ENCODE peak calls at places on chromosomes 12 and 14, in eight cellular contexts. One of them, this sample, is unnamed. For H3K4me1, the result is how much of the 10 kb centered on the place peaks cover.

GRCh38 chr12:67940780-67941243 is 48.4 kb upstream of the IFNG-AS1 start:
- DNase-seq in CD4-positive, CD25-positive, alpha-beta regulatory T cell: no peak
- DNase-seq in psoas muscle: no peak
- DNase-seq in GM23248: peak
- DNase-seq in cardiac muscle cell: peak
- DNase-seq in right lobe of liver: no peak
- DNase-seq in heart right ventricle: no peak
- DNase-seq in adrenal gland: no peak
- DNase-seq in this sample: no peak

GRCh38 chr12:110279561-110279960 is 1.5 kb upstream of the ATP2A2 start:
- DNase-seq in CD4-positive, CD25-positive, alpha-beta regulatory T cell: no peak
- DNase-seq in heart right ventricle: no peak
- DNase-seq in GM23248: no peak
- DNase-seq in psoas muscle: no peak
- DNase-seq in adrenal gland: no peak
- DNase-seq in cardiac muscle cell: no peak
- DNase-seq in right lobe of liver: no peak
- DNase-seq in this sample: no peak

GRCh38 chr12:50166776-50167025 is 468 bp downstream of the CERS5 start:
- DNase-seq in CD4-positive, CD25-positive, alpha-beta regulatory T cell: no peak
- DNase-seq in GM23248: peak
- DNase-seq in psoas muscle: peak
- DNase-seq in right lobe of liver: no peak
- DNase-seq in heart right ventricle: no peak
- DNase-seq in cardiac muscle cell: no peak
- DNase-seq in adrenal gland: peak
- DNase-seq in this sample: peak

GRCh38 chr14:60756847-60757246 is 22.3 kb downstream of the MNAT1 start:
- DNase-seq in CD4-positive, CD25-positive, alpha-beta regulatory T cell: no peak
- DNase-seq in psoas muscle: no peak
- DNase-seq in GM23248: peak
- DNase-seq in heart right ventricle: no peak
- DNase-seq in right lobe of liver: no peak
- DNase-seq in cardiac muscle cell: peak
- DNase-seq in adrenal gland: no peak
- DNase-seq in this sample: no peak

GRCh38 chr12:13124661-13125505 is 21.4 kb upstream of the GSG1 start:
- DNase-seq in heart right ventricle: no peak
- DNase-seq in adrenal gland: no peak
- DNase-seq in psoas muscle: no peak
- DNase-seq in CD4-positive, CD25-positive, alpha-beta regulatory T cell: no peak
- DNase-seq in GM23248: peak
- DNase-seq in right lobe of liver: no peak
- DNase-seq in cardiac muscle cell: peak
- DNase-seq in this sample: no peak

GRCh38 chr12:50070314-50071060 is 13.1 kb downstream of the ASIC1 start:
- DNase-seq in adrenal gland: peak
- DNase-seq in CD4-positive, CD25-positive, alpha-beta regulatory T cell: peak
- DNase-seq in psoas muscle: peak
- DNase-seq in heart right ventricle: peak
- DNase-seq in right lobe of liver: peak
- DNase-seq in cardiac muscle cell: peak
- DNase-seq in GM23248: peak
- DNase-seq in this sample: peak

GRCh38 chr12:32698285-32698684 is 19.2 kb downstream of the DNM1L start:
- DNase-seq in cardiac muscle cell: no peak
- DNase-seq in right lobe of liver: no peak
- DNase-seq in psoas muscle: no peak
- DNase-seq in heart right ventricle: no peak
- DNase-seq in adrenal gland: no peak
- DNase-seq in CD4-positive, CD25-positive, alpha-beta regulatory T cell: no peak
- DNase-seq in GM23248: no peak
- DNase-seq in this sample: no peak

GRCh38 chr12:112788205-112788604 is 3.3 kb upstream of the RPH3A start:
- DNase-seq in right lobe of liver: no peak
- DNase-seq in CD4-positive, CD25-positive, alpha-beta regulatory T cell: no peak
- DNase-seq in cardiac muscle cell: no peak
- DNase-seq in GM23248: no peak
- DNase-seq in psoas muscle: no peak
- DNase-seq in heart right ventricle: no peak
- DNase-seq in adrenal gland: no peak
- DNase-seq in this sample: no peak

GRCh38 chr12:3542911-3543310 is 51.9 kb downstream of the PRMT8 start:
- DNase-seq in adrenal gland: no peak
- DNase-seq in cardiac muscle cell: peak
- DNase-seq in psoas muscle: no peak
- DNase-seq in GM23248: no peak
- DNase-seq in right lobe of liver: no peak
- DNase-seq in heart right ventricle: no peak
- DNase-seq in CD4-positive, CD25-positive, alpha-beta regulatory T cell: no peak
- DNase-seq in this sample: no peak

GRCh38 chr12:67276469-67276868 is 7.3 kb downstream of the CAND1 start:
- DNase-seq in right lobe of liver: no peak
- DNase-seq in heart right ventricle: no peak
- DNase-seq in cardiac muscle cell: no peak
- DNase-seq in adrenal gland: no peak
- DNase-seq in psoas muscle: no peak
- DNase-seq in CD4-positive, CD25-positive, alpha-beta regulatory T cell: no peak
- DNase-seq in GM23248: peak
- DNase-seq in this sample: no peak

GRCh38 chr12:132501189-132501940 is 11.4 kb downstream of the FBRSL1 start:
- DNase-seq in cardiac muscle cell: no peak
- DNase-seq in heart right ventricle: no peak
- DNase-seq in GM23248: no peak
- DNase-seq in psoas muscle: no peak
- DNase-seq in right lobe of liver: no peak
- DNase-seq in CD4-positive, CD25-positive, alpha-beta regulatory T cell: no peak
- DNase-seq in adrenal gland: no peak
- DNase-seq in this sample: no peak
- H3K4me1 ChIP-seq in cardiac muscle cell: under half
- H3K4me1 ChIP-seq in heart right ventricle: half or more
- H3K4me1 ChIP-seq in GM23248: under half
- H3K4me1 ChIP-seq in psoas muscle: half or more
- H3K4me1 ChIP-seq in right lobe of liver: under half
- H3K4me1 ChIP-seq in CD4-positive, CD25-positive, alpha-beta regulatory T cell: half or more
- H3K4me1 ChIP-seq in adrenal gland: half or more
- H3K4me1 ChIP-seq in this sample: under half

GRCh38 chr14:100648474-100649172 is 61.4 kb upstream of the BEGAIN start:
- DNase-seq in heart right ventricle: no peak
- DNase-seq in cardiac muscle cell: no peak
- DNase-seq in right lobe of liver: no peak
- DNase-seq in psoas muscle: no peak
- DNase-seq in adrenal gland: no peak
- DNase-seq in CD4-positive, CD25-positive, alpha-beta regulatory T cell: no peak
- DNase-seq in GM23248: no peak
- DNase-seq in this sample: no peak

GRCh38 chr14:100645986-100646314 is 58.7 kb upstream of the BEGAIN start:
- DNase-seq in GM23248: no peak
- DNase-seq in right lobe of liver: no peak
- DNase-seq in adrenal gland: no peak
- DNase-seq in psoas muscle: no peak
- DNase-seq in cardiac muscle cell: no peak
- DNase-seq in heart right ventricle: no peak
- DNase-seq in CD4-positive, CD25-positive, alpha-beta regulatory T cell: no peak
- DNase-seq in this sample: no peak

GRCh38 chr14:100652739-100653138 is 65.5 kb upstream of the BEGAIN start:
- DNase-seq in adrenal gland: no peak
- DNase-seq in CD4-positive, CD25-positive, alpha-beta regulatory T cell: no peak
- DNase-seq in right lobe of liver: no peak
- DNase-seq in psoas muscle: no peak
- DNase-seq in cardiac muscle cell: no peak
- DNase-seq in heart right ventricle: no peak
- DNase-seq in GM23248: no peak
- DNase-seq in this sample: no peak

GRCh38 chr14:100651999-100652508 is 64.8 kb upstream of the BEGAIN start:
- DNase-seq in heart right ventricle: no peak
- DNase-seq in GM23248: peak
- DNase-seq in adrenal gland: peak
- DNase-seq in right lobe of liver: no peak
- DNase-seq in CD4-positive, CD25-positive, alpha-beta regulatory T cell: no peak
- DNase-seq in cardiac muscle cell: no peak
- DNase-seq in psoas muscle: peak
- DNase-seq in this sample: no peak

GRCh38 chr14:100649173-100649519 is 61.9 kb upstream of the BEGAIN start:
- DNase-seq in GM23248: peak
- DNase-seq in psoas muscle: no peak
- DNase-seq in right lobe of liver: no peak
- DNase-seq in adrenal gland: no peak
- DNase-seq in CD4-positive, CD25-positive, alpha-beta regulatory T cell: no peak
- DNase-seq in heart right ventricle: no peak
- DNase-seq in cardiac muscle cell: peak
- DNase-seq in this sample: no peak
- H3K27ac ChIP-seq in GM23248: no peak
- H3K27ac ChIP-seq in psoas muscle: no peak
- H3K27ac ChIP-seq in right lobe of liver: peak
- H3K27ac ChIP-seq in adrenal gland: no peak
- H3K27ac ChIP-seq in CD4-positive, CD25-positive, alpha-beta regulatory T cell: no peak
- H3K27ac ChIP-seq in heart right ventricle: no peak
- H3K27ac ChIP-seq in cardiac muscle cell: no peak
- H3K27ac ChIP-seq in this sample: no peak

DNA sequence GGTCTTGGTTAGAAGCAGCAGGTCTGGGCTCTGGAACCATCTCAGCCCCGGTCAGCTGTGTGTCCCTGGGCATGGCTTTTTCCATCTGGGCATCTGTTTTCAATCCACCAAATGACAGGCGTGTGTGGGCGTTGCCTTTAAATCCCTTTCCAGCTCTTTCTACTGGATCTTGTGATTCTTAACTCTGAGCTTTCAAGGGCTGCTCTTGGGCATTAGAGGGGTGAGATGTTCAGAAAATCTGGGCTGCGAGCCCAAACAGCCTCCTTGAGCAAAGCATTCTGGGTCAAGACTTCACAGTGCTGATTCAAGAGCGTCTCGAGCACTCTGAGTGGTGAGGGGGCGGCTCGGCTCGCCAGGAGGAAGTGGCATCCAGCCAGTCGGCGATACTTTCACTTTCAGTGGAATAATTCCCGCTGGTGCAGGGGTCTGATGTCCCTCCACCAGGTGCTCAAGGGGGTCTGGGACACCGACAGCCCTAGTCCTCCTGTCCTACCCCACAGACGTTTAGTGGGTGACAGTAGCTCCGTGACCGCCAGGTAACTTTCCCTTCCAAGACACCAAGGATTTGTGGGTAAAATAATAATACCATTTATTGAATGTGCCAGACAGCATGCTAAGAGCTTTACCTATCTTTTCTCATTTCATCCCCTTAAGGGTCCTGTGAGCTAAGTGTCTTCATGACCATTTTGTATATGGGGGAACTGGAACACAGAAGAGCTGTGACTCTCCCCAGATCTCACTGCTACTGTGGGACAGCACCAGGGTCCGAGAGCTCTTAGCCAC is 114.0 kb downstream of the PLXNC1 start:
- DNase-seq in adrenal gland: peak
- DNase-seq in heart right ventricle: peak
- DNase-seq in psoas muscle: peak
- DNase-seq in cardiac muscle cell: peak
- DNase-seq in right lobe of liver: peak
- DNase-seq in CD4-positive, CD25-positive, alpha-beta regulatory T cell: peak
- DNase-seq in GM23248: peak
- DNase-seq in this sample: peak
- H3K4me1 ChIP-seq in adrenal gland: under half
- H3K4me1 ChIP-seq in heart right ventricle: under half
- H3K4me1 ChIP-seq in psoas muscle: under half
- H3K4me1 ChIP-seq in cardiac muscle cell: under half
- H3K4me1 ChIP-seq in right lobe of liver: under half
- H3K4me1 ChIP-seq in CD4-positive, CD25-positive, alpha-beta regulatory T cell: under half
- H3K4me1 ChIP-seq in GM23248: under half
- H3K4me1 ChIP-seq in this sample: under half

GRCh38 chr12:47829584-47829983 is 9.9 kb upstream of the HDAC7 start:
- DNase-seq in CD4-positive, CD25-positive, alpha-beta regulatory T cell: no peak
- DNase-seq in adrenal gland: no peak
- DNase-seq in GM23248: no peak
- DNase-seq in right lobe of liver: peak
- DNase-seq in psoas muscle: no peak
- DNase-seq in cardiac muscle cell: no peak
- DNase-seq in heart right ventricle: no peak
- DNase-seq in this sample: no peak
- H3K27ac ChIP-seq in CD4-positive, CD25-positive, alpha-beta regulatory T cell: peak
- H3K27ac ChIP-seq in adrenal gland: peak
- H3K27ac ChIP-seq in GM23248: peak
- H3K27ac ChIP-seq in right lobe of liver: no peak
- H3K27ac ChIP-seq in psoas muscle: peak
- H3K27ac ChIP-seq in cardiac muscle cell: peak
- H3K27ac ChIP-seq in heart right ventricle: peak
- H3K27ac ChIP-seq in this sample: peak

GRCh38 chr12:104420868-104421267 is 35.9 kb upstream of the CHST11 start:
- DNase-seq in GM23248: no peak
- DNase-seq in psoas muscle: no peak
- DNase-seq in adrenal gland: no peak
- DNase-seq in heart right ventricle: no peak
- DNase-seq in CD4-positive, CD25-positive, alpha-beta regulatory T cell: peak
- DNase-seq in cardiac muscle cell: peak
- DNase-seq in right lobe of liver: no peak
- DNase-seq in this sample: no peak

GRCh38 chr12:104421343-104421742 is 35.4 kb upstream of the CHST11 start:
- DNase-seq in adrenal gland: no peak
- DNase-seq in cardiac muscle cell: no peak
- DNase-seq in psoas muscle: no peak
- DNase-seq in right lobe of liver: no peak
- DNase-seq in CD4-positive, CD25-positive, alpha-beta regulatory T cell: no peak
- DNase-seq in GM23248: no peak
- DNase-seq in heart right ventricle: no peak
- DNase-seq in this sample: no peak

GRCh38 chr12:104423809-104424208 is 32.9 kb upstream of the CHST11 start:
- DNase-seq in adrenal gland: no peak
- DNase-seq in CD4-positive, CD25-positive, alpha-beta regulatory T cell: no peak
- DNase-seq in cardiac muscle cell: no peak
- DNase-seq in right lobe of liver: no peak
- DNase-seq in heart right ventricle: no peak
- DNase-seq in GM23248: no peak
- DNase-seq in psoas muscle: no peak
- DNase-seq in this sample: no peak

GRCh38 chr12:104423273-104423672 is 33.5 kb upstream of the CHST11 start:
- DNase-seq in cardiac muscle cell: no peak
- DNase-seq in psoas muscle: no peak
- DNase-seq in adrenal gland: no peak
- DNase-seq in GM23248: no peak
- DNase-seq in heart right ventricle: no peak
- DNase-seq in CD4-positive, CD25-positive, alpha-beta regulatory T cell: no peak
- DNase-seq in right lobe of liver: no peak
- DNase-seq in this sample: no peak

DNA sequence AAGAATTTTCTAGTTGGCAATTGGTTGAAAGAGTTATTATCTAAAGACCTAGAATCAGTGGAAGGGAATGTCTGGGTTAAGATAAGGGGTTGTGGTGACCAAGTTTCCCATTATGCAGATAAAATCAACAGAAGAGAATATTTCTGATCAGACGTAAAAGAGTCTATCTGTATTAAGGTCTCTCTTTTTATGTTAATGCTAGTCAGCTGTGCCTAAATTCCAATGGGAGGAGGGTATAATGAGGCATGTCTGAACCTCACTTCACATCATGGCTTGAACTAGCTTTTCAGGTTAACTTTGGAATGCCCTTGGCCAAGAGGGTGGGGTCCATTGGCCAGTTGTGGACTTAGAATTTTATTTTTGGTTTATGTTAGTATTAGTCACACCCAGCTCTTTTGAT is 34.3 kb upstream of the CHST11 start:
- DNase-seq in heart right ventricle: no peak
- DNase-seq in GM23248: no peak
- DNase-seq in adrenal gland: no peak
- DNase-seq in cardiac muscle cell: no peak
- DNase-seq in psoas muscle: no peak
- DNase-seq in CD4-positive, CD25-positive, alpha-beta regulatory T cell: no peak
- DNase-seq in right lobe of liver: no peak
- DNase-seq in this sample: no peak
- H3K4me1 ChIP-seq in heart right ventricle: under half
- H3K4me1 ChIP-seq in GM23248: under half
- H3K4me1 ChIP-seq in adrenal gland: under half
- H3K4me1 ChIP-seq in cardiac muscle cell: under half
- H3K4me1 ChIP-seq in psoas muscle: under half
- H3K4me1 ChIP-seq in CD4-positive, CD25-positive, alpha-beta regulatory T cell: under half
- H3K4me1 ChIP-seq in right lobe of liver: under half
- H3K4me1 ChIP-seq in this sample: under half

This sample was measured in right cardiac atrium.